ENCODE peak calls at places on chromosomes 3 and 15, in eight cellular contexts. Z is ovary, I is heart right ventricle, H is endodermal cell, C is neuronal stem cell, D is psoas muscle, P is substantia nigra, M is body of pancreas. K is an unnamed sample.

GRCh38 chr3:40885423-40885822 is 313.9 kb upstream of the CTNNB1 start:
- DNase-seq in I (no peak), H (no peak), Z (no peak), P (no peak), D (no peak), C (no peak), M (no peak), K (no peak)

GRCh38 chr15:38688761-38689160 is 124.1 kb upstream of the RASGRP1 start:
- DNase-seq in Z (no peak), C (no peak), M (no peak), P (no peak), D (no peak), H (no peak), I (no peak), K (no peak)

GRCh38 chr15:67091073-67091965 is 25.9 kb downstream of the SMAD3 start:
- DNase-seq in I (peak; percentile 84), M (peak; percentile 72), D (peak; percentile 93), Z (peak; percentile 75), P (no peak), C (no peak), H (no peak), K (no peak)

GRCh38 chr3:126450219-126450618 is 25.5 kb downstream of the ZXDC start:
- DNase-seq in H (peak; percentile 26), Z (no peak), M (no peak), P (no peak), C (no peak), D (peak; percentile 30), I (no peak), K (no peak)

GRCh38 chr3:45537960-45538640 is 56.5 kb upstream of the LIMD1 start:
- DNase-seq in P (no peak), I (peak; percentile 70), H (no peak), Z (no peak), D (no peak), C (no peak), M (peak; percentile 39), K (no peak)

GRCh38 chr3:122074621-122075265 is 19.6 kb downstream of the CD86 start:
- DNase-seq in D (peak; percentile 62), H (no peak), I (peak; percentile 69), C (no peak), P (no peak), Z (no peak), M (peak; percentile 16), K (no peak)

GRCh38 chr3:11356269-11356668 is 84.1 kb downstream of the ATG7 start:
- DNase-seq in I (no peak), H (no peak), D (no peak), P (no peak), Z (no peak), C (no peak), M (no peak), K (no peak)

GRCh38 chr3:65713016-65713415 is 325.7 kb downstream of the MAGI1 start:
- DNase-seq in I (no peak), Z (no peak), C (no peak), P (no peak), M (no peak), D (no peak), H (peak; percentile 57), K (no peak)

GRCh38 chr15:20644896-20645295 is 103.3 kb upstream of the GOLGA6L6 start:
- DNase-seq in I (no peak), C (no peak), P (no peak), M (no peak), Z (no peak), D (no peak), H (no peak), K (no peak)

GRCh38 chr3:9647450-9647849 is 1.9 kb upstream of the MTMR14 start:
- DNase-seq in P (no peak), Z (no peak), M (no peak), D (no peak), I (no peak), C (no peak), H (no peak), K (no peak)

GRCh38 chr15:38069506-38069905 is 135.1 kb downstream of the TMCO5A start:
- DNase-seq in M (peak; percentile 7), P (no peak), D (peak; percentile 46), Z (no peak), C (no peak), I (peak; percentile 23), H (no peak), K (peak; percentile 33)

GRCh38 chr15:93124126-93124525 is 35.1 kb upstream of the RGMA start:
- DNase-seq in D (no peak), M (no peak), P (no peak), Z (no peak), I (no peak), H (no peak), C (no peak), K (no peak)

GRCh38 chr15:98653686-98654085 is 5.3 kb downstream of the IGF1R start:
- DNase-seq in Z (no peak), C (no peak), M (no peak), P (no peak), H (no peak), I (peak; percentile 43), D (no peak), K (no peak)

GRCh38 chr3:172320468-172320867 is 127.8 kb downstream of the GHSR start:
- DNase-seq in D (no peak), P (no peak), H (no peak), C (no peak), M (no peak), I (no peak), Z (no peak), K (no peak)

GRCh38 chr3:52171577-52172261 is 17.5 kb upstream of the POC1A start:
- DNase-seq in H (no peak), D (no peak), C (no peak), M (no peak), I (no peak), Z (no peak), P (no peak), K (no peak)

GRCh38 chr3:149610351-149611105 is 47.3 kb downstream of the WWTR1 start:
- DNase-seq in C (no peak), M (no peak), Z (no peak), D (no peak), H (no peak), P (no peak), I (no peak), K (peak; percentile 7)

GRCh38 chr15:23422099-23422945 is 24.7 kb downstream of the GOLGA6L2 start:
- DNase-seq in D (peak; percentile 15), I (no peak), P (no peak), H (no peak), Z (peak; percentile 42), C (no peak), M (no peak), K (no peak)
- H3K27ac ChIP-seq in D (no peak overlapping the region), I (peak overlapping the region; percentile 49), P (no peak overlapping the region), H (no peak overlapping the region), Z (no peak overlapping the region), C (no peak overlapping the region), M (no peak overlapping the region), K (no peak overlapping the region)

GRCh38 chr3:158571969-158572765 is 1.2 kb downstream of the MLF1 start:
- DNase-seq in H (no peak), I (no peak), M (no peak), D (no peak), P (no peak), Z (no peak), C (no peak), K (no peak)

GRCh38 chr3:158574646-158575045 is 3.7 kb downstream of the MLF1 start:
- DNase-seq in M (no peak), C (no peak), D (no peak), Z (no peak), I (no peak), H (no peak), P (no peak), K (no peak)

GRCh38 chr3:158570999-158571702 is at the start of gene MLF1:
- DNase-seq in M (peak; percentile 97), C (peak; percentile 95), H (peak; percentile 99), D (peak; percentile 98), Z (peak; percentile 99), I (peak; percentile 98), P (peak; percentile 85), K (peak; percentile 91)

GRCh38 chr3:158573714-158574113 is 2.7 kb downstream of the MLF1 start:
- DNase-seq in P (no peak), I (no peak), C (no peak), D (no peak), H (peak; percentile 57), M (no peak), Z (no peak), K (no peak)

GRCh38 chr3:158572766-158573060 is 1.7 kb downstream of the MLF1 start:
- DNase-seq in M (no peak), P (no peak), C (no peak), I (no peak), D (no peak), H (no peak), Z (no peak), K (no peak)
- H3K27ac ChIP-seq in M (no peak overlapping the region), P (no peak overlapping the region), C (no peak overlapping the region), I (no peak overlapping the region), D (peak overlapping the region; percentile 17), H (no peak overlapping the region), Z (no peak overlapping the region), K (no peak overlapping the region)

GRCh38 chr3:194145702-194146101 is 9.8 kb downstream of the HES1 start:
- DNase-seq in M (no peak), Z (no peak), D (no peak), C (no peak), P (no peak), I (no peak), H (no peak), K (no peak)

GRCh38 chr3:194154346-194154745 is 18.4 kb downstream of the HES1 start:
- DNase-seq in Z (no peak), C (no peak), P (no peak), D (no peak), H (no peak), I (no peak), M (no peak), K (no peak)

GRCh38 chr3:194147679-194148078 is 11.7 kb downstream of the HES1 start:
- DNase-seq in H (no peak), D (no peak), C (no peak), P (no peak), M (no peak), I (no peak), Z (no peak), K (no peak)

GRCh38 chr3:194148383-194148782 is 12.4 kb downstream of the HES1 start:
- DNase-seq in P (no peak), C (no peak), Z (peak; percentile 63), H (no peak), M (no peak), D (no peak), I (no peak), K (no peak)

DNA sequence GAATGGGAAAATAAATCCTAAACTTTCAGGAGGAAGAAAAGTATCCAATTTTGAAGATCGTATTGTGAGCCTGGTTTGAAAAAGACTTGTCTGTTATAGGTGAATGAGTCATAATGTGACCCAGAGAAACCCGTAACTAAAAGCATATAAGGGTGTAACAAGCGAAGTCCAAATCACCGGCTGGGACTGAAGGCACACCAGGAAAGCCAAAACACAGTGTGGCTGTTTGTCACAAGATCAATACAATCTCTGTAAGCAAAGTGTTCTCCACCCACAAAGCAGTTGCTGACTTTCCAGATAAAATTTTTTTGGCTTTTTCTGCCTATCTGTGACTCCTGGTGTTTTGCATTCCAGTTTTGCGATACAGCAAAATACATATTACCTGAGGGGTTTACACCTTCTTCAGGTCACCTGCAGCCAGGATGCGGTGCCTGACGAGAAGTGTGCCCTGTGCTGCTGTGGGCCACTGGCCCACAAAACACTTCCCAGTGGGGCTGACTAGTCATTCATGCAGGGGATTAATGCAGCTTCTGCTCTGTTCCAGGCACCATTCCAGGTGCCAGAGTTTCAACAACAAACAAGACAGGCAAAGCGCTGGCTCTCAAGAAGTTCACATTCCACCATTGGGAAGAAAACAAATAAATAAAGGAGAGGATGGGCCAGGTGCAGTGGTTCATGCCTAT is 14.4 kb downstream of the HES1 start:
- DNase-seq in I (no peak), P (no peak), D (no peak), M (no peak), Z (no peak), C (no peak), H (no peak), K (no peak)
- H3K27ac ChIP-seq in I (no peak overlapping the region), P (no peak overlapping the region), D (no peak overlapping the region), M (peak overlapping the region; percentile 18), Z (no peak overlapping the region), C (no peak overlapping the region), H (no peak overlapping the region), K (no peak overlapping the region)

GRCh38 chr3:181054538-181054937 is 65.0 kb upstream of the DNAJC19 start:
- DNase-seq in C (no peak), I (no peak), Z (no peak), D (no peak), P (no peak), H (no peak), M (no peak), K (no peak)
- H3K27ac ChIP-seq in C (no peak overlapping the region), I (no peak overlapping the region), Z (no peak overlapping the region), D (no peak overlapping the region), P (no peak overlapping the region), H (no peak overlapping the region), M (no peak overlapping the region), K (no peak overlapping the region)

K was measured in caudate nucleus.